ENCODE peak calls at places on chromosome 12, in four cellular contexts. Y, V, T and F are unnamed samples.

GRCh38 chr12:77943466-77943865 is 112.8 kb downstream of the NAV3 start:
- DNase-seq in Y (no peak), V (no peak), T (no peak), F (no peak)

GRCh38 chr12:46664771-46665287 is 161.0 kb downstream of the SLC38A4 start:
- DNase-seq in Y (no peak), V (no peak), T (no peak), F (peak; percentile 34)

GRCh38 chr12:80821513-80822000 is 104.8 kb downstream of the MYF5 start:
- DNase-seq in Y (no peak), V (peak; percentile 5), T (no peak), F (no peak)

GRCh38 chr12:78403681-78404080 is 460.9 kb upstream of the SYT1 start:
- DNase-seq in Y (no peak), V (no peak), T (no peak), F (no peak)

GRCh38 chr12:110619534-110619953 is 5.6 kb downstream of the TCTN1 start:
- DNase-seq in Y (no peak), V (no peak), T (no peak), F (no peak)

GRCh38 chr12:112314981-112315380 is 67.2 kb downstream of the HECTD4 start:
- DNase-seq in Y (no peak), V (no peak), T (peak; percentile 10), F (no peak)

GRCh38 chr12:75568387-75568786 is 57.0 kb upstream of the KRR1 start:
- DNase-seq in Y (no peak), V (no peak), T (no peak), F (no peak)

GRCh38 chr12:94973202-94973601 is 30.3 kb downstream of the NDUFA12 start:
- DNase-seq in Y (no peak), V (no peak), T (no peak), F (no peak)

GRCh38 chr12:71405884-71406283 is 33.7 kb upstream of the LGR5 start:
- DNase-seq in Y (no peak), V (no peak), T (no peak), F (no peak)

GRCh38 chr12:28543021-28543890 is 353.0 kb downstream of the CCDC91 start:
- DNase-seq in Y (no peak), V (no peak), T (no peak), F (no peak)

GRCh38 chr12:52005903-52006703 is 643 bp upstream of the TAMALIN start:
- DNase-seq in Y (peak; percentile 61), V (peak; percentile 52), T (no peak), F (no peak)

GRCh38 chr12:94710933-94711332 is 60.6 kb upstream of the TMCC3 start:
- DNase-seq in Y (no peak), V (no peak), T (no peak), F (peak; percentile 53)

GRCh38 chr12:42960087-42960527 is 370.6 kb upstream of the PRICKLE1 start:
- DNase-seq in Y (no peak), V (no peak), T (no peak), F (no peak)

GRCh38 chr12:6452245-6452731 is 446 bp downstream of the TAPBPL start:
- DNase-seq in Y (peak; percentile 29), V (peak; percentile 58), T (peak; percentile 54), F (peak; percentile 14)

GRCh38 chr12:1912580-1913376 is 5.7 kb downstream of the CACNA2D4 start:
- DNase-seq in Y (no peak), V (no peak), T (no peak), F (no peak)

GRCh38 chr12:40801082-40801481 is 108.8 kb downstream of the CNTN1 start:
- DNase-seq in Y (no peak), V (no peak), T (no peak), F (no peak)

GRCh38 chr12:4153343-4153892 is 120.1 kb upstream of the CCND2 start:
- DNase-seq in Y (no peak), V (no peak), T (no peak), F (no peak)